ENCODE peak calls at places on chromosomes 6 and 20, in six cellular contexts. U, H, M, Q, G and W are unnamed samples.

GRCh38 chr6:147930743-147931142 is 411.9 kb upstream of the SASH1 start:
- DNase-seq in H (no peak), G (no peak), U (no peak), M (peak), Q (no peak), W (no peak)

GRCh38 chr6:142372348-142372747 is 70.5 kb downstream of the ADGRG6 start:
- DNase-seq in M (no peak), G (peak), H (no peak), U (no peak), Q (peak), W (no peak)

GRCh38 chr20:62583424-62583920 is 58.8 kb upstream of the SLCO4A1 start:
- DNase-seq in M (no peak), H (no peak), Q (no peak), U (peak), G (peak), W (peak)

GRCh38 chr6:76416821-76417605 is 344.6 kb upstream of the IMPG1 start:
- DNase-seq in Q (no peak), H (no peak), U (no peak), M (no peak), G (no peak), W (no peak)

GRCh38 chr6:43828711-43829110 is 58.7 kb downstream of the VEGFA start:
- DNase-seq in H (no peak), U (no peak), M (no peak), Q (peak), G (no peak), W (peak)

GRCh38 chr6:83767033-83767432 is 58.1 kb upstream of the SNAP91 start:
- DNase-seq in M (no peak), H (no peak), Q (no peak), U (no peak), G (no peak), W (no peak)

GRCh38 chr6:149437212-149437611 is 37.1 kb downstream of the SUMO4 start:
- DNase-seq in G (no peak), Q (no peak), U (no peak), H (no peak), M (no peak), W (no peak)

GRCh38 chr6:159836294-159837140 is 36.4 kb downstream of the PNLDC1 start:
- DNase-seq in H (no peak), G (no peak), U (no peak), M (no peak), Q (no peak), W (no peak)

GRCh38 chr6:81476881-81477280 is 275.6 kb downstream of the TENT5A start:
- DNase-seq in G (no peak), Q (no peak), H (no peak), M (no peak), U (no peak), W (no peak)

GRCh38 chr20:709421-709820 is 33.8 kb upstream of the SCRT2 start:
- DNase-seq in M (no peak), H (no peak), G (no peak), U (peak), Q (no peak), W (no peak)

GRCh38 chr20:62088258-62089127 is 22.8 kb upstream of the TAF4 start:
- DNase-seq in H (no peak), U (no peak), G (peak), Q (peak), M (no peak), W (no peak)

GRCh38 chr6:4401408-4402367 is 266.3 kb upstream of the ECI2 start:
- DNase-seq in Q (no peak), U (no peak), G (peak), M (no peak), H (no peak), W (no peak)

GRCh38 chr20:49339123-49339522 is 61.3 kb upstream of the ZNFX1 start:
- DNase-seq in H (no peak), M (no peak), Q (no peak), U (no peak), G (no peak), W (no peak)

GRCh38 chr6:112800916-112801315 is 453.8 kb downstream of the RFPL4B start:
- DNase-seq in Q (no peak), M (no peak), H (no peak), U (no peak), G (no peak), W (no peak)

GRCh38 chr6:142900467-142900961 is 44.5 kb downstream of the HIVEP2 start:
- DNase-seq in Q (no peak), G (no peak), M (no peak), U (no peak), H (peak), W (no peak)

GRCh38 chr6:13375360-13375878 is 47.1 kb upstream of the TBC1D7 start:
- DNase-seq in Q (no peak), U (no peak), M (no peak), G (no peak), H (no peak), W (no peak)

GRCh38 chr6:23964865-23965264 is 161.2 kb upstream of the NRSN1 start:
- DNase-seq in Q (no peak), M (no peak), H (no peak), U (no peak), G (no peak), W (no peak)

GRCh38 chr6:43927525-43928210 is 157.7 kb downstream of the VEGFA start:
- DNase-seq in H (no peak), M (no peak), U (peak), Q (no peak), G (no peak), W (no peak)

GRCh38 chr6:158564243-158565121 is 4.6 kb downstream of the TMEM181 start:
- DNase-seq in U (no peak), Q (no peak), H (no peak), M (no peak), G (no peak), W (no peak)

GRCh38 chr6:33677153-33677660 is 34.3 kb downstream of the UQCC2 start:
- DNase-seq in Q (no peak), U (no peak), M (no peak), H (no peak), G (no peak), W (no peak)

GRCh38 chr6:134394141-134394648 is 76.3 kb upstream of the SGK1 start:
- DNase-seq in Q (no peak), M (no peak), G (no peak), H (no peak), U (no peak), W (no peak)

GRCh38 chr20:17759449-17759848 is 59.7 kb downstream of the BANF2 start:
- DNase-seq in U (no peak), Q (no peak), H (no peak), M (no peak), G (no peak), W (no peak)

GRCh38 chr6:78243519-78243918 is 590.7 kb downstream of the MEI4 start:
- DNase-seq in Q (no peak), M (no peak), G (no peak), U (no peak), H (no peak), W (no peak)

GRCh38 chr6:15026832-15027231 is 219.0 kb upstream of the JARID2 start:
- DNase-seq in H (no peak), M (no peak), U (no peak), Q (no peak), G (peak), W (no peak)

GRCh38 chr20:32792316-32792715 is 27.4 kb upstream of the MAPRE1 start:
- DNase-seq in M (no peak), G (no peak), Q (no peak), U (no peak), H (peak), W (peak)

GRCh38 chr20:49867453-49868215 is 47.7 kb downstream of the SPATA2 start:
- DNase-seq in H (no peak), Q (peak), M (no peak), U (no peak), G (no peak), W (peak)

GRCh38 chr6:33201147-33201545 is 479 bp downstream of the SLC39A7 start:
- DNase-seq in U (no peak), M (no peak), G (no peak), Q (no peak), H (peak), W (no peak)

GRCh38 chr6:169725270-169726048 is 1.2 kb upstream of the PHF10 start:
- DNase-seq in H (peak), M (peak), Q (peak), U (peak), G (peak), W (peak)

GRCh38 chr20:56245761-56246160 is 2.8 kb upstream of the MC3R start:
- DNase-seq in H (no peak), U (no peak), G (no peak), M (no peak), Q (no peak), W (no peak)

GRCh38 chr6:14453712-14454466 is 336.3 kb downstream of the CD83 start:
- DNase-seq in M (no peak), U (no peak), G (no peak), H (no peak), Q (no peak), W (no peak)

GRCh38 chr20:43379239-43379917 is 78.3 kb upstream of the SRSF6 start:
- DNase-seq in M (no peak), H (no peak), U (no peak), Q (no peak), G (peak), W (no peak)

GRCh38 chr6:1834641-1835516 is 225.2 kb downstream of the FOXC1 start:
- DNase-seq in M (no peak), H (no peak), U (no peak), Q (no peak), G (no peak), W (peak)

GRCh38 chr6:44396968-44397367 is 9.5 kb downstream of the CDC5L start:
- DNase-seq in U (no peak), Q (no peak), M (no peak), G (no peak), H (no peak), W (no peak)

GRCh38 chr6:32255212-32256153 is 31.6 kb upstream of the NOTCH4 start:
- DNase-seq in M (peak), Q (peak), H (peak), U (peak), G (peak), W (peak)

GRCh38 chr6:51541847-51542246 is 545.6 kb downstream of the PKHD1 start:
- DNase-seq in M (no peak), U (no peak), G (no peak), H (no peak), Q (no peak), W (no peak)

GRCh38 chr6:506508-506907 is 115.0 kb downstream of the IRF4 start:
- DNase-seq in Q (no peak), G (no peak), M (no peak), H (no peak), U (no peak), W (no peak)

GRCh38 chr6:84752118-84752850 is 12.1 kb downstream of the TBX18 start:
- DNase-seq in M (no peak), Q (no peak), G (peak), U (no peak), H (no peak), W (peak)

GRCh38 chr6:167712332-167713087 is 114.2 kb upstream of the AFDN start:
- DNase-seq in G (no peak), H (no peak), Q (peak), M (no peak), U (no peak), W (no peak)

GRCh38 chr6:28531479-28532128 is 5.9 kb downstream of the GPX5 start:
- DNase-seq in G (peak), H (no peak), U (no peak), M (peak), Q (peak), W (peak)
- TF ChIP-seq CTCF in G (peak), H (no peak), U (no peak), M (no peak), Q (peak), W (peak)

DNA sequence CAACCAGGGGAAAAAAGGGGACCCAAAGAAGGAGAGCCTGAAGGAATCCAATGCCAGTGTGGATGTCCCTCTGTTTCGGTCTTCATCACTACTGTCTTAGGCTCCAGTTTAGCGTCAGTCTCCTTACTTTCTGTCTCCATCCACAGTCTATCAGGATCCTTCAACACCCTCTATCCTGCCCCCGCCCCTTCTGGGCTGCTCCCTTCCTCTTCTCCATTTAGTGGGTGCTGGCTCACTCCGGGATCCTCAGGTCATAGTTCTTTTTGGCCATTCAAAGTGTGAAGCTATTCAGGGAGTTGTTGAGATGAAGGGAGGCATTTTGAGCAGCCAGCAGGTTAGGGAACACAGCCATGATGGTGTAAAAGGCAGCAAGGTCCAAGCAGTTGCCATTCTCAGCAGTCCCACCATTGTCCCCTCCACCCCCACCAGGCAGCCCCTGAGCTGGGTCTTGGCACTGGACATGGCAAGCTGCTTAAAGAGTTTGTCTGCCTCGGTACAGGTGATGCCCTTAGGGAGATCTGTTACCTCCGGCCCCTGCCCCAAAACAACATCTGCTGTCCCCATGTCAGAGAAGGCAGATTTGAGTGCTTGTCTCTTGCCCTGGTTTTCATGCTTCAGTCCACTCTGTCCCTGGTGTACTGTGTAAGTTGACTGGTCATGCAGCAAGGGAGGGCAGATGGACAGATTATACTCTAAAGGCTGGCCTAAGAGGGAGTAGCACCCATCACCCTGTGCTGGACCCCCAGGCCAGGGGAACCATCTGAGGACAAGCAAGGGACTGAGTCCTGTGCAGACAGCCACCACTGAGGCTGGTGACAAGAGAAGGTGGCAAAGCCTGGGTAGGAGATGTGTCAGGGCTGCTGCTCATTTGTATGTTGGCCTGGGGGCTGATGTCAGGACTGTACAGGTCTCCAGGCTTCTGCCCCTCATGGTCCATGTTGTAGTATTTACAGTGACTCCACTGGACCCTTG is 842.0 kb downstream of the HACE1 start:
- DNase-seq in G (no peak), U (peak), H (no peak), Q (no peak), M (no peak), W (no peak)
- TF ChIP-seq CTCF in G (no peak), U (no peak), H (no peak), Q (no peak), M (no peak), W (no peak)

DNA sequence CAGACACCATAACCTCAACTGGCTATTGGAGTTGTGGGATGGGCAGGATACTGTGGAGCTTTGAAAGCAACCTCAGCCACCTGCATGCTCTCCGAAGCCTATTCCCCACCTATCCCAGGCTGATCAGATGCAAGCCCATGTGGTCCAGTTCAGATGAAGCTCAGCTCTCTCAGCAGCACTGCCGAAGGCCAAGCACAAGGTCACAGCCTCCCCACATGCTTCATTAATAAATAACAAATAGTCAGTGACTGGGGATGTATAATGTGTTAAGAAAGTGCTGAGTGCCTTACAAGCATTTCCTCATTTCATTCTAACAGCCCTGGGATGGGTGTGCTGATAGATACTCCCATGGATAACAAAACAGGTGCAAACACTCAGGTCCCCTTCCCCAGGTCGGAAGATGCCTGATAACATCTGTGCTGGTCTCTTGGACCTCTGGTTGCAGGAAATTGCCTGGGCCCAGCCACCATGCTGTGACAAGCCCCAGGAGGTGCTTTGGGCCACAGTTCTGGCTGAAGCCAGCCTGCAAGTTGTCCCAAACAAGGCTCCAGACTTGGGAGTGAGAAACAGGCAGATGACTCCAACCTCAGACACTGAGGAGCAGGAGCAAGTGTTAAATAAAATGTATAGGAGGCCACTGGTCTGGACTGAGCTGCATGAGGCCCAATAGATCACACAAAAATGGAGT is 3.7 kb downstream of the ACSS1 start:
- DNase-seq in M (no peak), H (no peak), U (peak), G (no peak), Q (peak), W (no peak)
- TF ChIP-seq CTCF in M (no peak), H (no peak), U (no peak), G (no peak), Q (no peak), W (no peak)

GRCh38 chr6:27312950-27313271 is 838 bp upstream of the POM121L2 start:
- DNase-seq in M (no peak), Q (no peak), U (no peak), G (no peak), H (no peak), W (no peak)
- TF ChIP-seq CTCF in M (no peak), Q (no peak), U (no peak), G (no peak), H (no peak), W (no peak)

DNA sequence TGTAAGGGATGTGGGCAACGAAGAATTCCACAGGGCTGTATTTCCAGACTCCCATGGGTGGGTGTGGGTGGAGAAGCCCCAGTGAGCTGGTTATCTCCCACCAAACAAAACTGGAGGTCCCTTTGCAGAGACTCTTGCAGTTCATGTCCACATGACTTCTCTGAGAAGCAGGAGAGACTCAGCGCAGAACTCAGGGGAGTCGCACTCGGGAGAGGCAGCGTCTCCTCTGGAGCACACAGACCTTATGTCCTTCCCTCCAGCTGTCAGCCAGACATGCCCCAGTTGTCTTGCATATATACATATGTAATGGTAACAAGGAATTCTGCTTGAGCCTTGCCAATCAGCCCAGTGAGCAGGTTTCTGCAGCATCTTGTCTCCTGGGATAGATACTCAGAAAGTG is 23.8 kb downstream of the MYT1 start:
- DNase-seq in M (no peak), Q (no peak), U (no peak), H (no peak), G (no peak), W (peak)
- TF ChIP-seq CTCF in M (no peak), Q (no peak), U (no peak), H (no peak), G (no peak), W (no peak)

GRCh38 chr20:45427236-45428149 is 11.6 kb downstream of the PIGT start:
- DNase-seq in M (no peak), H (no peak), G (no peak), Q (no peak), U (no peak), W (no peak)
- TF ChIP-seq CTCF in M (no peak), H (no peak), G (no peak), Q (peak), U (no peak), W (peak)

GRCh38 chr20:22807646-22808045 is 223.3 kb upstream of the FOXA2 start:
- DNase-seq in G (peak), H (no peak), U (no peak), M (no peak), Q (peak), W (no peak)

GRCh38 chr20:22805219-22805618 is 220.8 kb upstream of the FOXA2 start:
- DNase-seq in U (no peak), Q (peak), G (peak), H (peak), M (no peak), W (peak)

GRCh38 chr20:22808628-22809027 is 224.3 kb upstream of the FOXA2 start:
- DNase-seq in Q (peak), U (no peak), G (no peak), M (no peak), H (no peak), W (no peak)

GRCh38 chr20:22805970-22806369 is 221.6 kb upstream of the FOXA2 start:
- DNase-seq in M (no peak), H (no peak), Q (no peak), G (no peak), U (no peak), W (no peak)

DNA sequence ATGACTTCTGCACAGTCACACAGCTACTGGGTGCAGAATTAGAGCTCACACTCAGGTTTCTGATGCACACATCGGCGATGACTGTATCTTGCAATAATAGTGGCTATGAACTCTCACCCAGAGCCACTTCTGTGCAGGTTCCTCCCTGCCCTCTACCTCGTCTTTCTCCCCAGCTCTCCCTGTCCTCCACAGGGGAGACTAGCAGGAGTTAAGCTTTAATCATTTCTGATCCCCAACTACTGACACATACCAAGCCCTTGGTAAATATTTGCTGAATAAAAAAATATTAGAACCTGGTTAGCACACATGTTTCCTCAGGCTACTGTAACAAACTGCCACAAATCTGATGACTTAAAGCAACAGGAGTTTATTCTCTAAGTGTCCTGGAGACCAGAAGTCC is 222.7 kb upstream of the FOXA2 start:
- DNase-seq in Q (no peak), U (no peak), M (no peak), H (no peak), G (peak), W (no peak)
- TF ChIP-seq CTCF in Q (no peak), U (no peak), M (no peak), H (no peak), G (peak), W (no peak)